ENCODE peak calls at places on chromosomes 11 and 22, in seven cellular contexts. U, D, V, W, Z, G and E are unnamed samples.
A peak's percentile ranks its signal among the peaks of the same experiment; 100 is the strongest.

GRCh38 chr11:9748361-9748970 is 84.6 kb downstream of the SWAP70 start:
- DNase-seq in U (peak; percentile 65), D (peak; percentile 85), V (peak; percentile 88), W (peak; percentile 51), Z (no peak), G (no peak), E (peak; percentile 88)

GRCh38 chr11:83671295-83671694 is 385.1 kb upstream of the CCDC90B start:
- DNase-seq in U (no peak), D (no peak), V (no peak), W (no peak), Z (no peak), G (no peak), E (no peak)

GRCh38 chr22:39954584-39955055 is 5.6 kb upstream of the TMA7B start:
- DNase-seq in U (no peak), D (no peak), V (no peak), W (peak; percentile 47), Z (peak; percentile 92), G (no peak), E (no peak)

GRCh38 chr11:131668867-131669780 is 298.7 kb downstream of the NTM start:
- DNase-seq in U (no peak), D (peak; percentile 42), V (peak; percentile 56), W (no peak), Z (no peak), G (no peak), E (no peak)

GRCh38 chr22:24550028-24550901 is 4.7 kb downstream of the GUCD1 start:
- DNase-seq in U (peak; percentile 83), D (peak; percentile 65), V (no peak), W (no peak), Z (no peak), G (no peak), E (no peak)

GRCh38 chr22:36184433-36185035 is 17.1 kb downstream of the APOL4 start:
- DNase-seq in U (no peak), D (no peak), V (no peak), W (no peak), Z (no peak), G (no peak), E (no peak)

GRCh38 chr22:39234157-39234793 is 10.5 kb downstream of the PDGFB start:
- DNase-seq in U (no peak), D (no peak), V (no peak), W (no peak), Z (no peak), G (no peak), E (no peak)

GRCh38 chr11:110524227-110524626 is 94.5 kb downstream of the FDX1 start:
- DNase-seq in U (no peak), D (peak; percentile 28), V (no peak), W (no peak), Z (peak; percentile 85), G (no peak), E (no peak)

GRCh38 chr11:114073506-114074381 is 14.2 kb downstream of the ZBTB16 start:
- DNase-seq in U (no peak), D (no peak), V (no peak), W (no peak), Z (no peak), G (no peak), E (peak; percentile 66)

GRCh38 chr11:811446-812245 is 1.9 kb downstream of the RPLP2 start:
- DNase-seq in U (no peak), D (no peak), V (no peak), W (no peak), Z (no peak), G (no peak), E (no peak)

GRCh38 chr11:113261709-113262475 is 52.5 kb upstream of the TTC12 start:
- DNase-seq in U (no peak), D (no peak), V (no peak), W (no peak), Z (no peak), G (no peak), E (no peak)

GRCh38 chr11:110984147-110984546 is 261.4 kb upstream of the POU2AF2 start:
- DNase-seq in U (no peak), D (no peak), V (no peak), W (no peak), Z (no peak), G (no peak), E (no peak)

GRCh38 chr11:44766112-44766971 is 39.6 kb downstream of the TSPAN18 start:
- DNase-seq in U (no peak), D (no peak), V (no peak), W (no peak), Z (peak; percentile 36), G (peak; percentile 48), E (no peak)

GRCh38 chr11:119144825-119145476 is 3.9 kb upstream of the ABCG4 start:
- DNase-seq in U (peak; percentile 67), D (peak; percentile 81), V (peak; percentile 67), W (no peak), Z (peak; percentile 27), G (no peak), E (no peak)

GRCh38 chr11:120212259-120212888 is 1.5 kb downstream of the OAF start:
- DNase-seq in U (peak; percentile 50), D (no peak), V (no peak), W (no peak), Z (no peak), G (no peak), E (no peak)

GRCh38 chr11:64034411-64034811 is 1.3 kb upstream of the FLRT1 start:
- DNase-seq in U (no peak), D (no peak), V (no peak), W (no peak), Z (no peak), G (no peak), E (no peak)

GRCh38 chr11:64036081-64037026 is 623 bp downstream of the FLRT1 start:
- DNase-seq in U (no peak), D (no peak), V (no peak), W (no peak), Z (no peak), G (no peak), E (no peak)

GRCh38 chr11:64035081-64035524 is 628 bp upstream of the FLRT1 start:
- DNase-seq in U (no peak), D (no peak), V (no peak), W (no peak), Z (no peak), G (no peak), E (no peak)

GRCh38 chr11:64037027-64037633 is 1.4 kb downstream of the FLRT1 start:
- DNase-seq in U (no peak), D (no peak), V (no peak), W (no peak), Z (no peak), G (no peak), E (no peak)

GRCh38 chr11:64035581-64035980 is at the start of gene FLRT1:
- DNase-seq in U (no peak), D (no peak), V (no peak), W (no peak), Z (no peak), G (no peak), E (no peak)
- H3K4me3 ChIP-seq in U (no peak within 1 kb of the TSS), D (peak within 1 kb of the TSS; percentile 66), V (no peak within 1 kb of the TSS), W (no peak within 1 kb of the TSS), Z (peak within 1 kb of the TSS; percentile 49), G (peak within 1 kb of the TSS; percentile 71), E (no peak within 1 kb of the TSS)

GRCh38 chr11:35096737-35097136 is 42.2 kb upstream of the CD44 start:
- DNase-seq in U (no peak), D (no peak), V (no peak), W (no peak), Z (no peak), G (no peak), E (no peak)

GRCh38 chr11:35098850-35099249 is 40.1 kb upstream of the CD44 start:
- DNase-seq in U (no peak), D (no peak), V (no peak), W (no peak), Z (no peak), G (no peak), E (no peak)

GRCh38 chr11:35097814-35098213 is 41.2 kb upstream of the CD44 start:
- DNase-seq in U (no peak), D (no peak), V (no peak), W (no peak), Z (no peak), G (no peak), E (no peak)

GRCh38 chr11:35101223-35101622 is 37.7 kb upstream of the CD44 start:
- DNase-seq in U (no peak), D (peak; percentile 55), V (no peak), W (no peak), Z (no peak), G (no peak), E (no peak)

DNA sequence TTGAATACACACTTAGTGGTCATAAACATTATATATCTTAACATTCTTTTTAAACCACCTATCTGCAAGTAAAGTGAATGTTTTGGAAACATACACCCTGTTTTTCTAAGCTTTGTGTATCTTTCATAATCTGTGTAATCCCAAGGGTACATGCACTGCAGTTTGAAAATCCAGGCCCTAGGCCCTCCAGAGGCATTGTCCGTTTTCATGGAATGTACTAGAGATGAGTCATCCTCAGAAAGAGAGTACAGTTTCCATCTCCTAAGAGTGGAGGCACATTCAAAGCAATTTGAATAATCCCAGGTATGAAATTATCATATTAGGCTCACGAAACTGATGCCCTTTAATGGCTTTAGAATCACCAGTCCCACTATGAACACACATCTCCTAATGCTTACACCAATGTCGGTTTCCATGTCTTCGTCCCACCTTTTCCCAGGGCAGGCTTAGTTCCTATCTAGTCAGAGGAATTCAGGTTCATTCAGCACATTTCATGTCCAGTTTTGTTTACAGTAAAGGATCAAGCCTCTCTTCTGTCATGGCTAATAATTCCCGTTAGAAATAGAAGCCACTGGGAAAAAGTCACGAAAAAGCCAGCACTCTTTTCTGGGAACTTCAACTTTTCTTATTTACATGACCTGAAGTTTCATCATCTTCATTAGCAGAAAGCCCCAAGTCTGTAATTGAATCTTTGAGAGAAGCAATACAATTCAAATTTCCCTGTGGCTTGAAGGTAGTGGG is 39.5 kb upstream of the CD44 start:
- DNase-seq in U (no peak), D (no peak), V (no peak), W (no peak), Z (peak; percentile 81), G (no peak), E (no peak)
- H3K4me3 ChIP-seq in U (no peak overlapping the region), D (no peak overlapping the region), V (no peak overlapping the region), W (no peak overlapping the region), Z (no peak overlapping the region), G (no peak overlapping the region), E (no peak overlapping the region)

GRCh38 chr11:14974723-14975587 is 2.8 kb upstream of the CALCA start:
- DNase-seq in U (no peak), D (peak; percentile 64), V (peak; percentile 40), W (peak; percentile 30), Z (no peak), G (no peak), E (peak; percentile 75)
- H3K4me3 ChIP-seq in U (no peak overlapping the region), D (peak overlapping the region; percentile 29), V (no peak overlapping the region), W (no peak overlapping the region), Z (peak overlapping the region; percentile 2), G (peak overlapping the region; percentile 59), E (peak overlapping the region; percentile 66)

GRCh38 chr22:30921108-30921507 is 47.5 kb downstream of the MORC2 start:
- DNase-seq in U (no peak), D (no peak), V (peak; percentile 41), W (no peak), Z (no peak), G (no peak), E (no peak)

GRCh38 chr22:30920407-30920806 is 48.2 kb downstream of the MORC2 start:
- DNase-seq in U (peak; percentile 68), D (peak; percentile 70), V (peak; percentile 82), W (peak; percentile 46), Z (peak; percentile 13), G (peak; percentile 45), E (peak; percentile 78)

GRCh38 chr22:30919973-30920372 is 48.6 kb downstream of the MORC2 start:
- DNase-seq in U (no peak), D (no peak), V (no peak), W (no peak), Z (no peak), G (no peak), E (no peak)

GRCh38 chr22:30923168-30923900 is 45.2 kb downstream of the MORC2 start:
- DNase-seq in U (no peak), D (no peak), V (no peak), W (no peak), Z (no peak), G (no peak), E (no peak)

GRCh38 chr22:30922151-30922611 is 46.4 kb downstream of the MORC2 start:
- DNase-seq in U (peak; percentile 82), D (peak; percentile 23), V (peak; percentile 91), W (peak; percentile 37), Z (peak; percentile 3), G (no peak), E (peak; percentile 86)
- H3K4me3 ChIP-seq in U (no peak overlapping the region), D (no peak overlapping the region), V (peak overlapping the region; percentile 68), W (no peak overlapping the region), Z (peak overlapping the region; percentile 32), G (peak overlapping the region; percentile 72), E (peak overlapping the region; percentile 77)